ENCODE peak calls at places on chromosomes 11 and 22, in four cellular contexts. M is epithelial cell of esophagus, L is fibroblast of pulmonary artery, U is PC-3. D is an unnamed sample.

GRCh38 chr22:45008853-45009751 is 703 bp downstream of the PHF21B start:
- DNase-seq in M (peak), L (no peak), U (no peak), D (no peak)

GRCh38 chr22:32785636-32786418 is 15.7 kb upstream of the TIMP3 start:
- DNase-seq in M (no peak), L (no peak), U (no peak), D (no peak)

GRCh38 chr22:37044634-37045625 is 6.6 kb upstream of the KCTD17 start:
- DNase-seq in M (peak), L (no peak), U (peak), D (no peak)

GRCh38 chr22:43110927-43111623 is 525 bp downstream of the BIK start:
- DNase-seq in M (peak), L (no peak), U (peak), D (no peak)

GRCh38 chr11:112470355-112470754 is 209.7 kb upstream of the PLET1 start:
- DNase-seq in M (peak), L (no peak), U (peak), D (no peak)

GRCh38 chr11:96704847-96705246 is 315.0 kb downstream of the JRKL start:
- DNase-seq in M (no peak), L (peak), U (peak), D (no peak)

GRCh38 chr11:132101861-132102260 is 731.4 kb downstream of the NTM start:
- DNase-seq in M (no peak), L (peak), U (no peak), D (no peak)

GRCh38 chr22:50285568-50286229 is 15.5 kb upstream of the MAPK11 start:
- DNase-seq in M (no peak), L (no peak), U (no peak), D (no peak)

GRCh38 chr11:44876923-44877322 is 73.8 kb downstream of the TP53I11 start:
- DNase-seq in M (no peak), L (no peak), U (no peak), D (no peak)
- TF ChIP-seq CTCF in M (no peak), L (no peak), U (no peak), D (no peak)

GRCh38 chr11:868802-869201 is 26.1 kb downstream of the TSPAN4 start:
- DNase-seq in M (no peak), L (no peak), U (no peak), D (no peak)

GRCh38 chr11:871472-871871 is 28.8 kb downstream of the TSPAN4 start:
- DNase-seq in M (no peak), L (no peak), U (no peak), D (no peak)

GRCh38 chr11:869399-870126 is 26.9 kb downstream of the TSPAN4 start:
- DNase-seq in M (no peak), L (no peak), U (no peak), D (no peak)

GRCh38 chr11:870418-870817 is 27.8 kb downstream of the TSPAN4 start:
- DNase-seq in M (no peak), L (no peak), U (no peak), D (no peak)

GRCh38 chr11:870127-870413 is 27.4 kb downstream of the TSPAN4 start:
- DNase-seq in M (no peak), L (no peak), U (peak), D (no peak)
- TF ChIP-seq CTCF in M (peak), L (peak), U (peak), D (no peak)

GRCh38 chr22:27755521-27756211 is 45.9 kb downstream of the MN1 start:
- DNase-seq in M (no peak), L (no peak), U (no peak), D (no peak)
- TF ChIP-seq CTCF in M (no peak), L (no peak), U (no peak), D (no peak)

GRCh38 chr11:13335319-13335718 is 57.7 kb downstream of the BMAL1 start:
- DNase-seq in M (peak), L (peak), U (peak), D (peak)
- TF ChIP-seq CTCF in M (peak), L (peak), U (peak), D (peak)

DNA sequence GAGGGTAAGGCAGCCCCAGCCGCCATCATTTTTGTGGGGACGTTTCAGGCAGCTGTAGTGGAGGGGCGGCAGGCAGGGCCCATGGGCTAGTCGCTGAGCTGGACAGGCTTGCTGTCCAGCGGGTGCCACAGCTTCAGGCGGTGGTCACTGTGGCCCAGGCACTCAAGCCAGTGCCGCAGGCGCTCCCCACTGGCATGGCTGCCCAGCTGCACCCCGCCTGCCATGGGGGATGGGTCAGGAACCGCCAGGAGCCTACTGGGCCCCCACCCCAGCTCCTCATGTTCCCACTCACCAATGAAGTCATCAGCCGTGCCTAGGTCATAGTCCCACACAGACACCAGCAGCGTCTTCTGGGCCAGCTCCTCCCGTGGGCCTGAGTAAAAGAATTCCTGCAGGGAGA is 6.0 kb downstream of the NDUFV1 start:
- DNase-seq in M (no peak), L (no peak), U (no peak), D (no peak)
- TF ChIP-seq CTCF in M (no peak), L (no peak), U (no peak), D (no peak)

DNA sequence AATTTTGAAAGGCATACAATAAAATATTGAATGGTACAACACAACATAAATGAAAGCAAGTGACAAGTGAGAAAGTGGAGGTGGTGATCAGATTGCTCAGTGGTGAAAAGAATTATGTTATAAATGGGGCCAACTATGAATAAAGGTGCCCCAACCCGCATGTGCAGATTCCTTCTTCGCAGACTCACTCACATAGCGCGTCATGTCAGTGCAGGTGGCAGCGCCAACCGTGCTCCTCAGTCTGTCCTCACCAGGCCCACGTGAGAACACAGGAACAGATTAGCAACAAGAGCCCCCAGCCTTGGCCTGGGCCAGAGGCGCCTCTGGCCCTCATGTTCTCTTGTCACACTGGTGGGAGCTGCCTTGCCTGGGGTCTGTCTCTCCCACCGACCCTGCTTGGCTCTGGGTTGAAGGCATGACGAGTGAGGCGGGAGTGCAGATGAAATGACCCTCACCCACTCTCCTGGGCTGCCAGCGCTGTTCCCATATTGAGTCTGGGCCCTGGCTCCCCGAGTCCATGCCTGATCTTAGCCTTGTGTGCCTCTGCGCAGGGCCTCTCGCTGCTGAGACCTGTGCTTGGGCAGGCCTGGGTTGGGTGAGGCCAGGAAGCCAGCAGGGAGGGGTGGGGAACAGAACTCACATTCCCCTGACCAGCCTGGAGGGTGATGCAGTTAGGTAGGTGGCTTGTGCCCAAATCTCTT is 6.4 kb downstream of the ATG16L2 start:
- DNase-seq in M (peak), L (no peak), U (no peak), D (no peak)
- TF ChIP-seq CTCF in M (no peak), L (no peak), U (no peak), D (no peak)

GRCh38 chr11:15720460-15720859 is 605.7 kb downstream of the INSC start:
- DNase-seq in M (no peak), L (peak), U (no peak), D (no peak)

GRCh38 chr11:15710593-15711260 is 596.0 kb downstream of the INSC start:
- DNase-seq in M (no peak), L (no peak), U (no peak), D (no peak)

GRCh38 chr11:15716550-15716949 is 601.8 kb downstream of the INSC start:
- DNase-seq in M (peak), L (peak), U (peak), D (no peak)

GRCh38 chr11:15711311-15711710 is 596.6 kb downstream of the INSC start:
- DNase-seq in M (no peak), L (no peak), U (no peak), D (no peak)

GRCh38 chr11:15714641-15715399 is 600.1 kb downstream of the INSC start:
- DNase-seq in M (no peak), L (no peak), U (no peak), D (no peak)
- TF ChIP-seq CTCF in M (no peak), L (no peak), U (no peak), D (no peak)

D was measured in ascending aorta.